ENCODE peak calls at places on chromosome 19, in nine cellular contexts. Z, T, O, X, L, Q, U, H and R are unnamed samples.

GRCh38 chr19:3186377-3186688 is 603 bp downstream of the NCLN start:
- DNase-seq in Q (peak; percentile 60), H (no peak), T (peak; percentile 14), O (no peak), L (no peak), Z (peak; percentile 66), U (no peak), X (no peak), R (no peak)

GRCh38 chr19:50563597-50563996 is 4.6 kb downstream of the LRRC4B start:
- DNase-seq in X (no peak), U (no peak), O (no peak), L (no peak), Z (no peak), H (no peak), T (no peak), Q (no peak), R (no peak)

GRCh38 chr19:1513492-1514294 is 874 bp upstream of the ADAMTSL5 start:
- DNase-seq in Q (peak; percentile 75), U (no peak), X (peak; percentile 39), O (peak; percentile 63), H (peak; percentile 45), Z (peak; percentile 83), T (peak; percentile 55), L (no peak), R (no peak)

GRCh38 chr19:3743486-3743885 is 18.0 kb downstream of the APBA3 start:
- DNase-seq in Q (no peak), H (no peak), Z (no peak), T (peak; percentile 18), L (no peak), U (no peak), O (no peak), X (no peak), R (no peak)

GRCh38 chr19:32039446-32039845 is 306.0 kb upstream of the ZNF507 start:
- DNase-seq in X (no peak), L (no peak), T (no peak), U (no peak), Q (no peak), H (no peak), O (no peak), Z (no peak), R (no peak)

GRCh38 chr19:1401138-1401888 is at the start of gene GAMT:
- DNase-seq in U (no peak), L (no peak), X (no peak), H (peak; percentile 62), T (no peak), Q (peak; percentile 98), Z (peak; percentile 77), O (no peak), R (no peak)

GRCh38 chr19:18961767-18962423 is 20.9 kb upstream of the HOMER3 start:
- DNase-seq in L (no peak), Z (peak; percentile 97), X (no peak), Q (peak; percentile 50), U (no peak), O (no peak), T (no peak), H (no peak), R (no peak)

GRCh38 chr19:31099470-31100190 is 249.6 kb downstream of the TSHZ3 start:
- DNase-seq in X (no peak), L (no peak), H (no peak), U (no peak), Q (peak; percentile 29), T (peak; percentile 34), O (no peak), Z (no peak), R (no peak)

GRCh38 chr19:3378352-3379146 is 12.2 kb downstream of the NFIC start:
- DNase-seq in H (peak; percentile 13), Q (peak; percentile 70), L (no peak), Z (no peak), X (no peak), O (no peak), T (no peak), U (no peak), R (no peak)

GRCh38 chr19:5671600-5671999 is 8.7 kb downstream of the MICOS13 start:
- DNase-seq in H (no peak), L (no peak), O (no peak), Z (no peak), X (no peak), T (no peak), U (no peak), Q (no peak), R (no peak)

GRCh38 chr19:34835952-34836351 is 62.9 kb upstream of the ZNF599 start:
- DNase-seq in U (no peak), X (no peak), L (no peak), T (no peak), Q (no peak), Z (no peak), H (no peak), O (no peak), R (no peak)

GRCh38 chr19:34837262-34837661 is 64.2 kb upstream of the ZNF599 start:
- DNase-seq in L (no peak), Q (peak; percentile 89), X (no peak), T (no peak), Z (no peak), H (peak; percentile 62), U (no peak), O (peak; percentile 68), R (no peak)

GRCh38 chr19:34838753-34839431 is 65.9 kb upstream of the ZNF599 start:
- DNase-seq in X (no peak), T (no peak), Q (no peak), O (peak; percentile 45), U (no peak), H (peak; percentile 42), L (no peak), Z (peak; percentile 92), R (no peak)

GRCh38 chr19:34841780-34842179 is 68.8 kb upstream of the ZNF599 start:
- DNase-seq in U (no peak), L (no peak), Z (peak; percentile 54), H (no peak), T (no peak), O (no peak), X (no peak), Q (no peak), R (no peak)

GRCh38 chr19:34838248-34838647 is 65.2 kb upstream of the ZNF599 start:
- DNase-seq in U (no peak), T (no peak), Z (no peak), Q (peak; percentile 69), L (no peak), H (no peak), O (no peak), X (peak; percentile 47), R (no peak)
- TF ChIP-seq CTCF in U (no peak), T (no peak), Z (no peak), Q (no peak), L (no peak), H (no peak), O (no peak), X (peak; percentile 38), R (no peak)

DNA sequence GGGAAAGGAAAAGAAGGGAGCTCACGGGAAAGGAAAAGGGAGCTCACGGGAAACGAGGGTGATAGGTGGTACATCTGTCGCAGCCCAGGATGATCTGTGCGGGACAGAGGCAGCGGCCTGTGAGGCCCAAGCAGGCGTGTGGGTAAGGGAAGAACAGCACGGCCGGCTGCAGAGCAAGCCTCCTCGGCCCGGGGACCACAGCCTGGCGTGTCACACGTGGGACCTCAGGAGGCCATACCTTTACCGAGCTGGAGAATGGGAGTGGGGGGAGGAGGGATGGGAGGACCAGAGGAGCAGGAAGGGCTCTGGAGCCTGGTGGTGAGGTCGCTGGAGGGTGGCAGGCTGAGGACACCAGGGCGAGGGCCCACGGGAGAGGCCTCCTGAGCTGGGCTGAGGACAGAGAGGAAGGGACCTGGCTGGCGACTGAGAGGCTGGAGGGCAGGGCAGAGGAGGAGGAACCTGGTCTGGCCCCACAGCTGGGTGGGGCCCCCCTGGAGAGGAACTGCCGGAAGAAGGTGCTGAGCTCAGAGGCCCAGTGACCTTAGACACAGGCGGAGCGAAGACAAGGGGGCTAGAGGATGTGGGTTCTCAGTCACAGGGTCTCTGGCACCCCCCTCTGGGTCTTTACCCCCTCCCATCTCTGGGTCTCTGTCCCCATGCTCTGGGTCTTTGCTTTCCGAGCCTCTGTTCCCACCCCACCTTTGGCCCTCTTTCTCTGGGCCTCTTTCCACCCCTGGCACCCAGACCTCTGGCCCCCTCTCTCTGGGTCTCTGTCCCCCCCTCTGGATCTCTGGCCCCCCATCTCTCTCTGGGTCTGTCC is 2.9 kb upstream of the FTL start:
- DNase-seq in X (peak; percentile 88), T (peak; percentile 31), Q (no peak), O (peak; percentile 91), Z (peak; percentile 82), L (peak; percentile 80), U (no peak), H (peak; percentile 51), R (no peak)
- H3K4me3 ChIP-seq in X (peak overlapping the region; percentile 33), T (no peak overlapping the region), Q (no peak overlapping the region), O (no peak overlapping the region), Z (no peak overlapping the region), L (no peak overlapping the region), U (no peak overlapping the region), H (no peak overlapping the region), R (no peak overlapping the region)

GRCh38 chr19:34244611-34245299 is 9.6 kb upstream of the GARRE1 start:
- DNase-seq in Z (no peak), U (no peak), T (peak; percentile 56), H (peak; percentile 29), X (no peak), O (no peak), Q (no peak), L (no peak), R (no peak)
- TF ChIP-seq CTCF in Z (peak; percentile 14), U (no peak), T (no peak), H (no peak), X (no peak), O (no peak), Q (no peak), L (no peak), R (no peak)

DNA sequence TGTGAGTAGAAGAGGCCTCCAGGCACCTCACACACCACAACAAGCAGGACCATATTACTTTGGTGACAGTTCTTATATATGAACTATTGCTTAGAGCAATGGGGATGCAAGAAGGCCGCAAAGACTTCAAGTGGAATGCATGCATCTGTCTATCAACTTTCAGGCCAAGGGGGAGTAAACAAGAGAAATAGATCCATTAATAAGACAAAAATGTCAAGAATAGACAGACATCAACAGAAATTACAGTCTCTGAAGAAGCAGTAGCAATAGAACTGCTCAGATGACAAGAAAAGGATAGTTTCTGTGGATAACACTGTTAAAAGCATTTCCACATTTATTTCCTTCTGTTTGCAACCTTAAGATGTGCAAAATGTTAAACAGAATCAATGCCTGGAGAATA is 1057.7 kb downstream of the UQCRFS1 start:
- DNase-seq in T (no peak), Q (no peak), H (no peak), Z (no peak), O (no peak), L (no peak), X (no peak), U (no peak), R (no peak)
- H3K4me3 ChIP-seq in T (no peak overlapping the region), Q (no peak overlapping the region), H (no peak overlapping the region), Z (no peak overlapping the region), O (no peak overlapping the region), L (no peak overlapping the region), X (no peak overlapping the region), U (no peak overlapping the region), R (no peak overlapping the region)

GRCh38 chr19:51564791-51565190 is 6.3 kb upstream of the ZNF175 start:
- DNase-seq in U (no peak), Q (no peak), Z (peak; percentile 55), T (no peak), H (no peak), X (no peak), O (no peak), L (no peak), R (no peak)
- TF ChIP-seq CTCF in U (no peak), Q (no peak), Z (peak; percentile 68), T (no peak), H (no peak), X (no peak), O (no peak), L (no peak), R (no peak)